ENCODE peak calls at places on chromosome 13, in eight cellular contexts. One of them, this sample, is unnamed.

GRCh38 chr13:36880961-36881360 is 39.1 kb downstream of the SMAD9 start:
- DNase-seq in suprapubic skin: no peak
- DNase-seq in cardiac muscle cell: peak; percentile 22
- DNase-seq in CD4-positive, CD25-positive, alpha-beta regulatory T cell: no peak
- DNase-seq in colonic mucosa: no peak
- DNase-seq in breast epithelium: no peak
- DNase-seq in left ventricle myocardium inferior: no peak
- DNase-seq in thoracic aorta: no peak
- DNase-seq in this sample: no peak

GRCh38 chr13:109842521-109842920 is 56.1 kb upstream of the IRS2 start:
- DNase-seq in left ventricle myocardium inferior: no peak
- DNase-seq in breast epithelium: no peak
- DNase-seq in colonic mucosa: no peak
- DNase-seq in thoracic aorta: no peak
- DNase-seq in CD4-positive, CD25-positive, alpha-beta regulatory T cell: no peak
- DNase-seq in cardiac muscle cell: no peak
- DNase-seq in suprapubic skin: no peak
- DNase-seq in this sample: no peak

GRCh38 chr13:60267498-60268202 is 103.9 kb upstream of the DIAPH3 start:
- DNase-seq in breast epithelium: no peak
- DNase-seq in thoracic aorta: no peak
- DNase-seq in cardiac muscle cell: peak; percentile 9
- DNase-seq in CD4-positive, CD25-positive, alpha-beta regulatory T cell: peak; percentile 8
- DNase-seq in colonic mucosa: peak; percentile 31
- DNase-seq in suprapubic skin: no peak
- DNase-seq in left ventricle myocardium inferior: no peak
- DNase-seq in this sample: no peak

GRCh38 chr13:30796132-30796832 is 60.9 kb downstream of the ALOX5AP start:
- DNase-seq in breast epithelium: peak; percentile 68
- DNase-seq in suprapubic skin: no peak
- DNase-seq in left ventricle myocardium inferior: no peak
- DNase-seq in thoracic aorta: no peak
- DNase-seq in colonic mucosa: no peak
- DNase-seq in CD4-positive, CD25-positive, alpha-beta regulatory T cell: peak; percentile 51
- DNase-seq in cardiac muscle cell: peak; percentile 63
- DNase-seq in this sample: no peak

GRCh38 chr13:106640515-106640914 is 72.6 kb upstream of the ARGLU1 start:
- DNase-seq in left ventricle myocardium inferior: no peak
- DNase-seq in breast epithelium: no peak
- DNase-seq in thoracic aorta: no peak
- DNase-seq in CD4-positive, CD25-positive, alpha-beta regulatory T cell: no peak
- DNase-seq in colonic mucosa: no peak
- DNase-seq in cardiac muscle cell: no peak
- DNase-seq in suprapubic skin: no peak
- DNase-seq in this sample: no peak

GRCh38 chr13:49926019-49926418 is 10.1 kb downstream of the SPRYD7 start:
- DNase-seq in CD4-positive, CD25-positive, alpha-beta regulatory T cell: no peak
- DNase-seq in colonic mucosa: no peak
- DNase-seq in breast epithelium: no peak
- DNase-seq in cardiac muscle cell: no peak
- DNase-seq in left ventricle myocardium inferior: no peak
- DNase-seq in thoracic aorta: no peak
- DNase-seq in suprapubic skin: no peak
- DNase-seq in this sample: no peak

GRCh38 chr13:24982333-24982999 is 113.5 kb upstream of the PABPC3 start:
- DNase-seq in breast epithelium: no peak
- DNase-seq in colonic mucosa: peak; percentile 61
- DNase-seq in left ventricle myocardium inferior: peak; percentile 39
- DNase-seq in suprapubic skin: no peak
- DNase-seq in thoracic aorta: no peak
- DNase-seq in CD4-positive, CD25-positive, alpha-beta regulatory T cell: no peak
- DNase-seq in cardiac muscle cell: no peak
- DNase-seq in this sample: no peak

GRCh38 chr13:100645382-100645781 is 29.2 kb downstream of the TMTC4 start:
- DNase-seq in colonic mucosa: no peak
- DNase-seq in breast epithelium: no peak
- DNase-seq in thoracic aorta: no peak
- DNase-seq in suprapubic skin: no peak
- DNase-seq in left ventricle myocardium inferior: no peak
- DNase-seq in cardiac muscle cell: no peak
- DNase-seq in CD4-positive, CD25-positive, alpha-beta regulatory T cell: no peak
- DNase-seq in this sample: no peak

GRCh38 chr13:85529216-85529590 is 270.0 kb downstream of the SLITRK6 start:
- DNase-seq in CD4-positive, CD25-positive, alpha-beta regulatory T cell: no peak
- DNase-seq in cardiac muscle cell: no peak
- DNase-seq in breast epithelium: no peak
- DNase-seq in thoracic aorta: no peak
- DNase-seq in left ventricle myocardium inferior: no peak
- DNase-seq in suprapubic skin: no peak
- DNase-seq in colonic mucosa: no peak
- DNase-seq in this sample: no peak

GRCh38 chr13:101919541-101920306 is 467.2 kb downstream of the ITGBL1 start:
- DNase-seq in cardiac muscle cell: peak; percentile 11
- DNase-seq in suprapubic skin: no peak
- DNase-seq in thoracic aorta: no peak
- DNase-seq in breast epithelium: no peak
- DNase-seq in colonic mucosa: no peak
- DNase-seq in CD4-positive, CD25-positive, alpha-beta regulatory T cell: no peak
- DNase-seq in left ventricle myocardium inferior: peak; percentile 27
- DNase-seq in this sample: no peak

GRCh38 chr13:95403349-95404140 is 102.3 kb upstream of the ABCC4 start:
- DNase-seq in colonic mucosa: no peak
- DNase-seq in thoracic aorta: no peak
- DNase-seq in cardiac muscle cell: no peak
- DNase-seq in left ventricle myocardium inferior: no peak
- DNase-seq in CD4-positive, CD25-positive, alpha-beta regulatory T cell: peak; percentile 7
- DNase-seq in suprapubic skin: no peak
- DNase-seq in breast epithelium: no peak
- DNase-seq in this sample: no peak

GRCh38 chr13:63512095-63512494 is 2096.4 kb upstream of the PCDH20 start:
- DNase-seq in breast epithelium: no peak
- DNase-seq in colonic mucosa: no peak
- DNase-seq in suprapubic skin: no peak
- DNase-seq in CD4-positive, CD25-positive, alpha-beta regulatory T cell: no peak
- DNase-seq in thoracic aorta: no peak
- DNase-seq in cardiac muscle cell: no peak
- DNase-seq in left ventricle myocardium inferior: no peak
- DNase-seq in this sample: no peak

GRCh38 chr13:98206946-98207345 is 29.9 kb upstream of the RNF113B start:
- DNase-seq in colonic mucosa: no peak
- DNase-seq in left ventricle myocardium inferior: no peak
- DNase-seq in CD4-positive, CD25-positive, alpha-beta regulatory T cell: no peak
- DNase-seq in thoracic aorta: no peak
- DNase-seq in breast epithelium: no peak
- DNase-seq in cardiac muscle cell: peak; percentile 59
- DNase-seq in suprapubic skin: no peak
- DNase-seq in this sample: no peak

GRCh38 chr13:36431204-36432105 is 840 bp upstream of the CCNA1 start:
- DNase-seq in colonic mucosa: no peak
- DNase-seq in CD4-positive, CD25-positive, alpha-beta regulatory T cell: no peak
- DNase-seq in suprapubic skin: no peak
- DNase-seq in thoracic aorta: no peak
- DNase-seq in left ventricle myocardium inferior: no peak
- DNase-seq in cardiac muscle cell: no peak
- DNase-seq in breast epithelium: no peak
- DNase-seq in this sample: no peak

GRCh38 chr13:51230473-51231105 is 8.4 kb downstream of the FAM124A start:
- DNase-seq in breast epithelium: peak; percentile 28
- DNase-seq in CD4-positive, CD25-positive, alpha-beta regulatory T cell: no peak
- DNase-seq in left ventricle myocardium inferior: peak; percentile 65
- DNase-seq in suprapubic skin: no peak
- DNase-seq in cardiac muscle cell: peak; percentile 89
- DNase-seq in colonic mucosa: peak; percentile 36
- DNase-seq in thoracic aorta: no peak
- DNase-seq in this sample: peak; percentile 72

GRCh38 chr13:49502954-49503353 is 7.2 kb downstream of the PHF11 start:
- DNase-seq in CD4-positive, CD25-positive, alpha-beta regulatory T cell: no peak
- DNase-seq in colonic mucosa: no peak
- DNase-seq in left ventricle myocardium inferior: no peak
- DNase-seq in suprapubic skin: no peak
- DNase-seq in breast epithelium: no peak
- DNase-seq in thoracic aorta: no peak
- DNase-seq in cardiac muscle cell: peak; percentile 85
- DNase-seq in this sample: no peak

GRCh38 chr13:51041126-51041525 is 69.9 kb downstream of the C13orf42 start:
- DNase-seq in suprapubic skin: no peak
- DNase-seq in CD4-positive, CD25-positive, alpha-beta regulatory T cell: no peak
- DNase-seq in colonic mucosa: no peak
- DNase-seq in cardiac muscle cell: no peak
- DNase-seq in thoracic aorta: no peak
- DNase-seq in left ventricle myocardium inferior: no peak
- DNase-seq in breast epithelium: no peak
- DNase-seq in this sample: no peak

GRCh38 chr13:113138792-113139551 is 16.4 kb downstream of the F10 start:
- DNase-seq in cardiac muscle cell: peak; percentile 19
- DNase-seq in suprapubic skin: no peak
- DNase-seq in breast epithelium: no peak
- DNase-seq in colonic mucosa: no peak
- DNase-seq in CD4-positive, CD25-positive, alpha-beta regulatory T cell: no peak
- DNase-seq in left ventricle myocardium inferior: no peak
- DNase-seq in thoracic aorta: no peak
- DNase-seq in this sample: peak; percentile 22

GRCh38 chr13:33235078-33235477 is 50.5 kb downstream of the STARD13 start:
- DNase-seq in colonic mucosa: no peak
- DNase-seq in cardiac muscle cell: peak; percentile 49
- DNase-seq in breast epithelium: no peak
- DNase-seq in thoracic aorta: no peak
- DNase-seq in CD4-positive, CD25-positive, alpha-beta regulatory T cell: no peak
- DNase-seq in suprapubic skin: no peak
- DNase-seq in left ventricle myocardium inferior: no peak
- DNase-seq in this sample: no peak

GRCh38 chr13:51047434-51048165 is 63.5 kb downstream of the C13orf42 start:
- DNase-seq in breast epithelium: no peak
- DNase-seq in left ventricle myocardium inferior: no peak
- DNase-seq in CD4-positive, CD25-positive, alpha-beta regulatory T cell: no peak
- DNase-seq in colonic mucosa: no peak
- DNase-seq in suprapubic skin: no peak
- DNase-seq in cardiac muscle cell: no peak
- DNase-seq in thoracic aorta: no peak
- DNase-seq in this sample: no peak

GRCh38 chr13:70249332-70250064 is 141.2 kb upstream of the KLHL1 start:
- DNase-seq in suprapubic skin: no peak
- DNase-seq in colonic mucosa: no peak
- DNase-seq in thoracic aorta: no peak
- DNase-seq in breast epithelium: no peak
- DNase-seq in cardiac muscle cell: peak; percentile 14
- DNase-seq in left ventricle myocardium inferior: no peak
- DNase-seq in CD4-positive, CD25-positive, alpha-beta regulatory T cell: no peak
- DNase-seq in this sample: no peak

GRCh38 chr13:99354371-99354951 is 47.3 kb upstream of the GPR183 start:
- DNase-seq in breast epithelium: peak; percentile 72
- DNase-seq in thoracic aorta: no peak
- DNase-seq in CD4-positive, CD25-positive, alpha-beta regulatory T cell: peak; percentile 65
- DNase-seq in suprapubic skin: no peak
- DNase-seq in left ventricle myocardium inferior: no peak
- DNase-seq in colonic mucosa: no peak
- DNase-seq in cardiac muscle cell: no peak
- DNase-seq in this sample: no peak

GRCh38 chr13:72716776-72717175 is 10.7 kb downstream of the MZT1 start:
- DNase-seq in CD4-positive, CD25-positive, alpha-beta regulatory T cell: no peak
- DNase-seq in cardiac muscle cell: peak; percentile 25
- DNase-seq in left ventricle myocardium inferior: no peak
- DNase-seq in colonic mucosa: no peak
- DNase-seq in breast epithelium: no peak
- DNase-seq in suprapubic skin: no peak
- DNase-seq in thoracic aorta: no peak
- DNase-seq in this sample: no peak

GRCh38 chr13:19071161-19071936 is 110.3 kb downstream of the TUBA3C start:
- DNase-seq in suprapubic skin: no peak
- DNase-seq in left ventricle myocardium inferior: no peak
- DNase-seq in breast epithelium: peak; percentile 4
- DNase-seq in colonic mucosa: no peak
- DNase-seq in thoracic aorta: no peak
- DNase-seq in CD4-positive, CD25-positive, alpha-beta regulatory T cell: no peak
- DNase-seq in cardiac muscle cell: no peak
- DNase-seq in this sample: no peak
- H3K9me3 ChIP-seq in suprapubic skin: peaks cover 4% of the 10 kb centered on the region
- H3K9me3 ChIP-seq in left ventricle myocardium inferior: peaks cover 7% of the 10 kb centered on the region
- H3K9me3 ChIP-seq in breast epithelium: no peaks in the 10 kb centered on the region
- H3K9me3 ChIP-seq in colonic mucosa: no peaks in the 10 kb centered on the region
- H3K9me3 ChIP-seq in thoracic aorta: no peaks in the 10 kb centered on the region
- H3K9me3 ChIP-seq in CD4-positive, CD25-positive, alpha-beta regulatory T cell: no peaks in the 10 kb centered on the region
- H3K9me3 ChIP-seq in cardiac muscle cell: no peaks in the 10 kb centered on the region
- H3K9me3 ChIP-seq in this sample: peaks cover 38% of the 10 kb centered on the region

GRCh38 chr13:41150058-41150457 is 17.5 kb upstream of the KBTBD6 start:
- DNase-seq in cardiac muscle cell: no peak
- DNase-seq in CD4-positive, CD25-positive, alpha-beta regulatory T cell: no peak
- DNase-seq in colonic mucosa: no peak
- DNase-seq in breast epithelium: no peak
- DNase-seq in thoracic aorta: no peak
- DNase-seq in suprapubic skin: no peak
- DNase-seq in left ventricle myocardium inferior: no peak
- DNase-seq in this sample: no peak
- H3K9me3 ChIP-seq in cardiac muscle cell: peaks cover 3% of the 10 kb centered on the region
- H3K9me3 ChIP-seq in CD4-positive, CD25-positive, alpha-beta regulatory T cell: peaks cover 56% of the 10 kb centered on the region
- H3K9me3 ChIP-seq in colonic mucosa: peaks cover 9% of the 10 kb centered on the region
- H3K9me3 ChIP-seq in breast epithelium: peaks cover 29% of the 10 kb centered on the region
- H3K9me3 ChIP-seq in thoracic aorta: peaks cover 22% of the 10 kb centered on the region
- H3K9me3 ChIP-seq in suprapubic skin: peaks cover 13% of the 10 kb centered on the region
- H3K9me3 ChIP-seq in left ventricle myocardium inferior: peaks cover 58% of the 10 kb centered on the region
- H3K9me3 ChIP-seq in this sample: peaks cover 7% of the 10 kb centered on the region

GRCh38 chr13:83216521-83217245 is 665.6 kb downstream of the SLITRK1 start:
- DNase-seq in left ventricle myocardium inferior: no peak
- DNase-seq in CD4-positive, CD25-positive, alpha-beta regulatory T cell: no peak
- DNase-seq in cardiac muscle cell: no peak
- DNase-seq in thoracic aorta: no peak
- DNase-seq in suprapubic skin: no peak
- DNase-seq in colonic mucosa: no peak
- DNase-seq in breast epithelium: no peak
- DNase-seq in this sample: no peak

GRCh38 chr13:83221256-83221655 is 661.0 kb downstream of the SLITRK1 start:
- DNase-seq in suprapubic skin: no peak
- DNase-seq in left ventricle myocardium inferior: no peak
- DNase-seq in breast epithelium: no peak
- DNase-seq in colonic mucosa: no peak
- DNase-seq in CD4-positive, CD25-positive, alpha-beta regulatory T cell: no peak
- DNase-seq in thoracic aorta: no peak
- DNase-seq in cardiac muscle cell: peak; percentile 60
- DNase-seq in this sample: no peak

GRCh38 chr13:83221813-83222241 is 660.4 kb downstream of the SLITRK1 start:
- DNase-seq in CD4-positive, CD25-positive, alpha-beta regulatory T cell: no peak
- DNase-seq in cardiac muscle cell: peak; percentile 83
- DNase-seq in thoracic aorta: no peak
- DNase-seq in breast epithelium: no peak
- DNase-seq in suprapubic skin: no peak
- DNase-seq in left ventricle myocardium inferior: no peak
- DNase-seq in colonic mucosa: no peak
- DNase-seq in this sample: no peak

GRCh38 chr13:83220241-83220640 is 662.0 kb downstream of the SLITRK1 start:
- DNase-seq in CD4-positive, CD25-positive, alpha-beta regulatory T cell: no peak
- DNase-seq in left ventricle myocardium inferior: no peak
- DNase-seq in breast epithelium: no peak
- DNase-seq in thoracic aorta: no peak
- DNase-seq in cardiac muscle cell: no peak
- DNase-seq in suprapubic skin: no peak
- DNase-seq in colonic mucosa: no peak
- DNase-seq in this sample: no peak

GRCh38 chr13:83219832-83220231 is 662.4 kb downstream of the SLITRK1 start:
- DNase-seq in suprapubic skin: no peak
- DNase-seq in colonic mucosa: no peak
- DNase-seq in CD4-positive, CD25-positive, alpha-beta regulatory T cell: no peak
- DNase-seq in cardiac muscle cell: no peak
- DNase-seq in thoracic aorta: no peak
- DNase-seq in breast epithelium: no peak
- DNase-seq in left ventricle myocardium inferior: no peak
- DNase-seq in this sample: no peak
- H3K9me3 ChIP-seq in suprapubic skin: no peaks in the 10 kb centered on the region
- H3K9me3 ChIP-seq in colonic mucosa: peaks cover 3% of the 10 kb centered on the region
- H3K9me3 ChIP-seq in CD4-positive, CD25-positive, alpha-beta regulatory T cell: no peaks in the 10 kb centered on the region
- H3K9me3 ChIP-seq in cardiac muscle cell: no peaks in the 10 kb centered on the region
- H3K9me3 ChIP-seq in thoracic aorta: no peaks in the 10 kb centered on the region
- H3K9me3 ChIP-seq in breast epithelium: no peaks in the 10 kb centered on the region
- H3K9me3 ChIP-seq in left ventricle myocardium inferior: no peaks in the 10 kb centered on the region
- H3K9me3 ChIP-seq in this sample: no peaks in the 10 kb centered on the region

GRCh38 chr13:110932588-110932987 is 17.7 kb upstream of the ANKRD10 start:
- DNase-seq in thoracic aorta: no peak
- DNase-seq in colonic mucosa: no peak
- DNase-seq in breast epithelium: no peak
- DNase-seq in CD4-positive, CD25-positive, alpha-beta regulatory T cell: no peak
- DNase-seq in left ventricle myocardium inferior: no peak
- DNase-seq in suprapubic skin: no peak
- DNase-seq in cardiac muscle cell: no peak
- DNase-seq in this sample: no peak
- H3K9me3 ChIP-seq in thoracic aorta: peaks cover 4% of the 10 kb centered on the region
- H3K9me3 ChIP-seq in colonic mucosa: no peaks in the 10 kb centered on the region
- H3K9me3 ChIP-seq in breast epithelium: peaks cover 31% of the 10 kb centered on the region
- H3K9me3 ChIP-seq in CD4-positive, CD25-positive, alpha-beta regulatory T cell: peaks cover 24% of the 10 kb centered on the region
- H3K9me3 ChIP-seq in left ventricle myocardium inferior: peaks cover 25% of the 10 kb centered on the region
- H3K9me3 ChIP-seq in suprapubic skin: peaks cover 18% of the 10 kb centered on the region
- H3K9me3 ChIP-seq in cardiac muscle cell: no peaks in the 10 kb centered on the region
- H3K9me3 ChIP-seq in this sample: peaks cover 40% of the 10 kb centered on the region